ENCODE peak calls at places on chromosome 1, in four cellular contexts. P is K562, B is HepG2, K is HCT116. D is an unnamed sample.
A peak's percentile ranks its signal among the peaks of the same experiment; 100 is the strongest.

GRCh38 chr1:21818661-21819060 is 6.6 kb downstream of the LDLRAD2 start:
- DNase-seq in B (peak; percentile 48), P (peak; percentile 99), K (peak; percentile 12), D (no peak)

GRCh38 chr1:40760984-40761383 is 22.6 kb upstream of the KCNQ4 start:
- DNase-seq in K (no peak), P (no peak), B (no peak), D (no peak)

GRCh38 chr1:207745839-207746767 is 5.8 kb upstream of the CD46 start:
- DNase-seq in P (peak; percentile 78), B (no peak), K (no peak), D (no peak)

GRCh38 chr1:33256701-33257387 is 552 bp downstream of the ZNF362 start:
- DNase-seq in B (peak; percentile 88), P (peak; percentile 62), K (peak; percentile 22), D (peak; percentile 36)

GRCh38 chr1:209646558-209646957 is 5.7 kb downstream of the LAMB3 start:
- DNase-seq in K (no peak), B (no peak), P (no peak), D (no peak)

GRCh38 chr1:37556712-37557196 is at the start of gene DNALI1:
- DNase-seq in B (peak; percentile 44), P (peak; percentile 96), K (no peak), D (no peak)

GRCh38 chr1:110495926-110496600 is 22.9 kb downstream of the KCNA10 start:
- DNase-seq in K (peak; percentile 68), B (peak; percentile 56), P (peak; percentile 91), D (peak; percentile 43)

GRCh38 chr1:231666220-231666956 is 39.8 kb downstream of the DISC1 start:
- DNase-seq in P (no peak), B (no peak), K (no peak), D (no peak)

DNA sequence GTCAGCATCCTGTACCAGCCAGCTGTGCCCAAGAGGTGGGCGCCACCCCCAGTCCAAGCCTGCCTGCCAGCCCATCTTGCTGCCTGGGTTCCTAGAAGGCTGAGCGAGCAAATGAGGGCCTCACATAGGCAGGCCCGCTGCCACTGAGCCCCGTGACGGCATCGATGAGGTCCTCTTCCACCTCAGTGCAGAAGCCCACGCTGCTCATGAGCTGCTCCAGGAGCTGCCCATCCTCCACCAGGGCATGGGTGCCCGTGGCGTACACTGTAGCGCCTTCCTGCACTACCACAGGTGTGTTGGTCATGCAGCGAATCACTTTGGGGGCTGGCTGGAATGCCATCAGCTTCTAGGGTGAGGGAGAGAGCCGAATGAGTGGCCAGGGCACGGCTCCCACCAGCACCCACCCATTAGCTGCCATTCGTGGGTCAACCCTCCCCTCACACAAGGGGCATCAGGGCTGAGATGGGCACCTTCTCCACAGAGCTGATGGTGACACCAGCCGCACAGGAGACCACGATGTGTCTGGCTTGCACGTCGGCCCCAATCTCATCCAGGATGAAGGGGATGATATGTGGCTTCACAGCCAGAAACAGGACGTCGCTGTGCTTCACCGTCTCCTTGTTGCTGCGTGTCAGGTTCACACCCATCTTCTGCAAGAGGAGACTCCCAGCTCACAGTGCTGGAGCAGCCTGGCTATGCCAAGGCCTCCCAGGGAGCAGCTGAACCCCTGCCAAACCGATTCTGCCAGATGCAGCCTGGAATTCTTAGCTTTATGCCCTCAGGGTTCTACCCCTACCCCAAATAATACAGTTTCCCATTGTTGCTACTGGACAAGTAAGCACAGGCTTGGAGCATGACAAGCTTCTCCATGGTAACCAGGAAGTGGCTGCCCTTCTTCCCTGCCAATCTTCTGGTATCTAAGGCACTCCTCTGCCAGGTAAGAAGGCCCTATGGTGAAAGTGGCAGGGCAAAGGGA is 2.0 kb downstream of the PYCR2 start:
- DNase-seq in B (no peak), K (no peak), P (no peak), D (no peak)
- H3K4me3 ChIP-seq in B (no peak overlapping the region), K (peak overlapping the region; percentile 6), P (no peak overlapping the region), D (no peak overlapping the region)

DNA sequence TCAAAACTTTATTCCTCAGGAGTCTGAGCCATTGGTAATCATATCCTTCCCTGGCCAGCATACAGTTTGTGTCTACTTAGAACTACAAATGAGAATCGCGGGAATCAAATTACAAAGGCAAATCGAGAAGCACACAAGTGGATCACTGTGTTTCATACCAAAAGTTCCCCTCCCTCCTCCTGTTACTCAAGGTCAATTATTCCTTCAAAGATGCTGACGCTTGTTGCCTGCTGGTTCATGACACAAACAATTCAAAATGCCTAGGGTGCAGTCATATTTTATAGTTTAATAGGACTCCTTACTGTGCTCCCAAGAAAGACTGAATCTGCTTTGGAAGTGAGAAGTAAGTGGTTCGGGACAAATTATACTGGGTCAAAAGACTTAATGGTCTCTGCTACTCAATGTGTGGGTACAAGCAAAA is 93.0 kb upstream of the PBX1 start:
- DNase-seq in B (no peak), P (no peak), K (no peak), D (no peak)
- TF ChIP-seq TCF7L2 in B (no peak), P (no peak), K (peak; percentile 90), D (no peak)

DNA sequence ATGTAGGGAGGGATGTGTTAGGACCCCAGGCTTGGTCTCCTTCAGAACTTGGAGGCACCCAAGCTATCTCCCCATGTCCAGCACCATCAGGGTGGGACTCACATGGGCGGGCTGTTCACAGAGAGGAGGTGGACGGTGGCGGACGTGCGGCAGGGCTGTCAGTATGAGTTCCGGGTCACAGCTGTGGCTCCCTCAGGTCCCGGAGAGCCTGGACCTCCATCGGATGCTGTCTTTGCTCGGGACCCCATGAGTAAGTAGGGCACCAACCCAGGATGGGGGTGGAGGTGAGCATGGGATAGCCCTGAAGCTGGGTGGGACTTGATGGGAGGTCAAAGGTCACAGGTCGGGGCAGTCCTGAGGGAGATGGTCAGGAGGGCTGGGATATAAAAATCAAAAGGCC is 27.8 kb downstream of the IGFN1 start:
- DNase-seq in B (no peak), P (no peak), K (no peak), D (no peak)
- TF ChIP-seq POLR2AphosphoS5 in B (no peak), P (no peak), K (no peak), D (no peak)

GRCh38 chr1:76866566-76866965 is 714 bp upstream of the ST6GALNAC5 start:
- DNase-seq in K (no peak), P (no peak), B (no peak), D (no peak)

GRCh38 chr1:76870037-76870436 is 2.8 kb downstream of the ST6GALNAC5 start:
- DNase-seq in K (no peak), P (peak; percentile 30), B (no peak), D (no peak)

GRCh38 chr1:76868916-76869315 is 1.6 kb downstream of the ST6GALNAC5 start:
- DNase-seq in P (no peak), K (no peak), B (no peak), D (no peak)

GRCh38 chr1:76867342-76868130 is at the start of gene ST6GALNAC5:
- DNase-seq in P (no peak), B (no peak), K (no peak), D (no peak)

DNA sequence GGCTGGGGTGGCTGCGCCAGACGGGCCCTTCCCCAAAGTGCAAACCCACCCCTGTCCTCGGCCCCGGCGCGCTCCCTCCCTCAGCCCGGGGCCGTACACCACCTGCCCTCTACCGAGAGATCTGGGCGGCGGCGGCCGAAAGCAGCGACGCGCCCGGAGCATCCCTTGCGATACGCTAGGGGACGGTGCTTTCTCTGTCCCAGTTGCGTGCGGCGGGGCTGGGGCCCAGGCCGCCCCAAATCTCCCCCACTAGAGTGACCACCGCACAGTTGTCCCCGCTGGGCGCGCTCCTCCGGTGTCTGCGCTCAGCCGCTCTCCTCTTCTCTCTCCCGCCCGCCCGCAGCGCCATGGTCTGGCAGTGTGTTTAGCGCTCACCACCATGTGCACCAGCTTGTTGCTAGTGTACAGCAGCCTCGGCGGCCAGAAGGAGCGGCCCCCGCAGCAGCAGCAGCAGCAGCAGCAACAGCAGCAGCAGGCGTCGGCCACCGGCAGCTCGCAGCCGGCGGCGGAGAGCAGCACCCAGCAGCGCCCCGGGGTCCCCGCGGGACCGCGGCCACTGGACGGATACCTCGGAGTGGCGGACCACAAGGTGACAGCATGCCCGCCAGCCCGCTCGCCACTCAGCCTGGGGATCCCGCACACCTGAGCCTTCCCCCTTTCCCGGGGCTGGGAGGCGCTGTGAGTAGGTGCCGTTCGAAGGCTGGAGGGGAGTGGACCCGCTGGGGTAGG is 1.0 kb downstream of the ST6GALNAC5 start:
- DNase-seq in K (no peak), P (no peak), B (no peak), D (no peak)
- H3K4me3 ChIP-seq in K (no peak overlapping the region), P (no peak overlapping the region), B (no peak overlapping the region), D (peak overlapping the region; percentile 35)

GRCh38 chr1:63691672-63692425 is 82.0 kb upstream of the ROR1 start:
- DNase-seq in K (peak; percentile 78), P (peak; percentile 55), B (peak; percentile 71), D (peak; percentile 92)
- TF ChIP-seq TCF7L2 in K (no peak), P (no peak), B (no peak), D (no peak)

GRCh38 chr1:98201640-98202039 is 280.8 kb upstream of the DPYD start:
- DNase-seq in P (no peak), B (no peak), K (no peak), D (no peak)

GRCh38 chr1:98196012-98196411 is 275.2 kb upstream of the DPYD start:
- DNase-seq in B (no peak), K (no peak), P (no peak), D (no peak)

GRCh38 chr1:98197356-98197755 is 276.5 kb upstream of the DPYD start:
- DNase-seq in B (no peak), P (no peak), K (no peak), D (no peak)
- TF ChIP-seq POLR2AphosphoS5 in B (no peak), P (no peak), K (no peak), D (no peak)

GRCh38 chr1:42953182-42954180 is 5.2 kb downstream of the SLC2A1 start:
- DNase-seq in K (no peak), B (no peak), P (no peak), D (no peak)

GRCh38 chr1:42957229-42957879 is 1.3 kb downstream of the SLC2A1 start:
- DNase-seq in K (no peak), P (no peak), B (no peak), D (no peak)

GRCh38 chr1:42957880-42958487 is 684 bp downstream of the SLC2A1 start:
- DNase-seq in K (no peak), B (no peak), P (peak; percentile 95), D (no peak)

GRCh38 chr1:42956739-42957138 is 1.9 kb downstream of the SLC2A1 start:
- DNase-seq in P (no peak), B (no peak), K (no peak), D (no peak)

GRCh38 chr1:42955311-42956063 is 3.2 kb downstream of the SLC2A1 start:
- DNase-seq in B (no peak), K (no peak), P (no peak), D (no peak)
- H3K4me3 ChIP-seq in B (peak overlapping the region; percentile 93), K (peak overlapping the region; percentile 1), P (peak overlapping the region; percentile 22), D (no peak overlapping the region)

DNA sequence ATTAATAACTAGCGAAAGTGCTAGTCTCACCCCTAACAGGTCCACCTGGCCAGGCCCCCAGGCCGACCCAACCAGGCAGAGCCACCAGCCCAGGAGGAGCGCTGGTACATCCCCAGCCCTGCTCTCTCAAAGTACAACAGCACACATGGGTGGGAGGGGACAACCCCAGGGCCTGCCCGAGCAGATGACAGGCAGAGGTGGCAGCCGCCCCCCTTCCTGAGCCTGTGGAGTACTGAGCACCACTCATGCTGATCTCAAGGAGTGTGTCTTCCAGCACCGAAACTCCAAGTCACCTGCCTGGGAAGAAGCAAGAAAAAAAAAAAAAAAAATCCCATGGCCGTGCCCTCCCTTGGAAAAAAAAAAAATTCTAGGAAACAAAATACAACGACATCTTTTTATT is 62.5 kb downstream of the CASZ1 start:
- DNase-seq in B (no peak), K (no peak), P (no peak), D (no peak)
- TF ChIP-seq TCF7L2 in B (no peak), K (no peak), P (no peak), D (no peak)

DNA sequence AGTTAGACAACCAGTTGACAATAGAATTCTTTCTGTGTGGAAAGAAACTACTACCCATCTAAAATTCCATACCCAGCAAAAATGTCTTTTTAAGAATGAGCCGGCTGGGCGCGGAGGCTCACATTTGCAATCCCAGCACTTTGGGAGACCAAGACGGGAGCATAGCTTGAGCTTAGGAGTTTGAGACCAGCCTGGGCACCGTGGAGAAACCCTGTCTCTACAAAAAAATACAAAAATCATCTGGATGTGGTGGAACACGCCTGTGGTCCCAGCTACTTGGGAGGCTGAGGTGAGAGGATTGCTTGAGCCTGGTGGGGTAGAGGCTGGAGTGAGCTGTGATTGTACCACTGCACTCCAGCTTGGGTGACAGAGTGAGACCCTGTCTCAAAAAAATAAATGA is 79.2 kb downstream of the SCCPDH start:
- DNase-seq in B (no peak), K (no peak), P (no peak), D (no peak)
- TF ChIP-seq POLR2AphosphoS5 in B (no peak), K (no peak), P (no peak), D (no peak)